ENCODE peak calls at places on chromosomes 7 and 10, in five cellular contexts. K is heart left ventricle, N is fibroblast of lung, I is HCT116, Z is A549. R is an unnamed sample. For H3K4me1, the result is how much of the 10 kb centered on the place peaks cover.

GRCh38 chr10:3853547-3853989 is 68.6 kb upstream of the KLF6 start:
- DNase-seq in K (no peak), N (peak), I (no peak), Z (no peak), R (no peak)

GRCh38 chr10:120221873-120222485 is 235.0 kb upstream of the PLPP4 start:
- DNase-seq in K (no peak), N (no peak), I (peak), Z (peak), R (peak)

GRCh38 chr10:21810582-21811244 is 192.8 kb downstream of the DNAJC1 start:
- DNase-seq in K (no peak), N (no peak), I (no peak), Z (no peak), R (no peak)

GRCh38 chr7:70785427-70785826 is 346.5 kb upstream of the GALNT17 start:
- DNase-seq in K (no peak), N (no peak), I (no peak), Z (peak), R (no peak)

GRCh38 chr7:123844712-123845219 is at the start of gene HYAL4:
- DNase-seq in K (no peak), N (no peak), I (no peak), Z (no peak), R (no peak)

GRCh38 chr10:132881186-132881920 is 61.0 kb downstream of the CFAP46 start:
- DNase-seq in K (no peak), N (no peak), I (no peak), Z (no peak), R (no peak)

GRCh38 chr7:89770156-89770555 is 384.1 kb upstream of the STEAP1 start:
- DNase-seq in K (no peak), N (no peak), I (no peak), Z (no peak), R (no peak)

GRCh38 chr10:15585303-15585715 is 134.4 kb downstream of the ITGA8 start:
- DNase-seq in K (peak), N (peak), I (peak), Z (peak), R (peak)

DNA sequence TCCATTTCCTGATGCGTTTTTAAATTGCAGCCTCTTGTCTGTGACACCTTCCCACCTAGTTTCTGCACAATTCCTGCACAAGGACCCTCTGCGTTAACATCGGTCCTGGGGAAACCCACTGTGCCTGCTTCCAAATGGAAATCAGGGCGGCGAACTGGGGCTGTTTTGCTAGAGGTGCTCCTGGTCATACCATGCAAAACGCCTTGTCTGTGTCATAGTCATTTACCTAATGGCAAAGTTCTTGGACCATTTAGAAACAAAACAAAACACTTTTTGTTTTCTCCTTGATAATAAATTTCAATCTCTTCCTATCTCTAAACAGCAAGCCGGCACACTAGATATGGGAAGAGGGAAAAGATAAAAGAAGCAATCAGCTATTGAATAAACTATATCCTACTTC is 206.9 kb upstream of the KLF14 start:
- DNase-seq in K (no peak), N (peak), I (no peak), Z (no peak), R (peak)
- H3K4me1 ChIP-seq in K (half or more), N (under half), I (half or more), Z (half or more), R (under half)

DNA sequence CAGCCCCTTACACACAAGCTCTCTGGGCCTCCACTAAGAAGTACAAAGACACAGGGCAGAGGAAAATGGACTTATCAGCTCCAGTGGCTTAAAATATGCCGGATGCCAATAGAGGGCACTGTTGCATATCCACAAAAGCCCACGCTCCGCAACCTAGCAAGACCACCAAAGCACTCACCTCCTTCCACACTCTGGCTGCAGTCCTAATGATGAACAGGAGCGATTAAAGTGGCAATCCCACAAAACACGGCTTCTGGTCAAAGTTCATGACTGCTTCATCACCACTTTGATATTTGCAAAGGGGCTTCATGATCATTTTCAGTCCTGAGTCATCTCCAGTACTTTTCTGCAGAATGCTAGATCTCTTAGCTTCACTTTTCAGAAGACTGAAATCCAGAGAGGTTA is 158.3 kb upstream of the ITGB1 start:
- DNase-seq in K (peak), N (peak), I (peak), Z (peak), R (peak)
- H3K4me3 ChIP-seq in K (no peak), N (no peak), I (no peak), Z (no peak), R (no peak)

GRCh38 chr10:75450062-75450429 is 18.6 kb downstream of the LRMDA start:
- DNase-seq in K (no peak), N (no peak), I (no peak), Z (no peak), R (no peak)

GRCh38 chr10:75448166-75448565 is 16.7 kb downstream of the LRMDA start:
- DNase-seq in K (no peak), N (no peak), I (no peak), Z (no peak), R (no peak)

GRCh38 chr10:75451927-75452326 is 20.5 kb downstream of the LRMDA start:
- DNase-seq in K (no peak), N (no peak), I (no peak), Z (no peak), R (no peak)

GRCh38 chr10:75450654-75451419 is 19.4 kb downstream of the LRMDA start:
- DNase-seq in K (no peak), N (no peak), I (no peak), Z (no peak), R (no peak)

GRCh38 chr10:75449320-75450061 is 18.1 kb downstream of the LRMDA start:
- DNase-seq in K (no peak), N (no peak), I (no peak), Z (no peak), R (no peak)
- TF ChIP-seq CTCF in K (no peak), N (no peak), I (no peak), Z (no peak), R (no peak)

GRCh38 chr7:138665249-138665648 is 35.9 kb downstream of the SVOPL start:
- DNase-seq in K (no peak), N (no peak), I (no peak), Z (no peak), R (no peak)

GRCh38 chr7:138666385-138666784 is 34.8 kb downstream of the SVOPL start:
- DNase-seq in K (no peak), N (no peak), I (no peak), Z (no peak), R (no peak)

GRCh38 chr7:138667535-138667934 is 33.6 kb downstream of the SVOPL start:
- DNase-seq in K (no peak), N (no peak), I (no peak), Z (no peak), R (no peak)

GRCh38 chr7:138663741-138664710 is 37.1 kb downstream of the SVOPL start:
- DNase-seq in K (no peak), N (peak), I (no peak), Z (no peak), R (peak)

DNA sequence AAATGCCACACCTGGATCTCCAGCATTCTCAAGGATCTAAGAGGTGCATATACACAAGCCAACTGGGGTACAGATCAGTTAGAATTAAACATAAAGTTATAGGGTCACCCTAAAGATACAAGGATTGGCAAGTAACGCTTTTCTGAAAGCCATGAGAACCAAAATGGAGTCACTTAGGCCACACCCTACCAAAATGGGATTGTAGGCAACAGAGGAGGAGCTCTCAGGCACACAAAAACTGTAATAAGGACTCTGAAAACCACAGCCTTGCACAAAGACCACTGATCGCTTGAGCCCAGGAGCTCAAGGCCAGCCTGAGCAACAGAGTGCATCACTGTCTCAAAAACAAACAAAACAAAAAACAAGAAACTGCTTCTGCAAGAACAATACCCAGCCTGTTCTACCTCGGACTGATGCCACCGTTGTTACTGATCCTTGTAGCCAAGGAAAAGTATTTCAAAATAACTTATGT is 35.5 kb downstream of the SVOPL start:
- DNase-seq in K (no peak), N (no peak), I (no peak), Z (no peak), R (no peak)
- H3K4me1 ChIP-seq in K (under half), N (under half), I (under half), Z (under half), R (under half)

DNA sequence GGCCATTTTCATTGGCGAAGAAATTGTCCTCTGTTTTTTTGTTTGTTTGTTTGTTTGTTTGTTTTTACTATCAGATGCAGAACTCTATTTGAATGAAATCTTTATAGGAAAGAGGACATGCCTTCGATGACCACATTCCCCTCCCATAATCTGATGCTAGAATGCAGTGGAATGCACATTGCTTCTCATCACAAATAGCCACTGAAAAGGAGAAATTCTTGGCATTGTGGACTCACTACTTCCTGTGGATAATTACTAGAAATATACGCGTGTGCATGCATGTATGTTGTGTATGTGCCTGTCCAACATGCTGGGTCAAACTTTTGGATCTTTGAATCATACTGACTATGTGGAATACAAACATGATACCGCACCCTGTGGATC is 70.5 kb upstream of the SFMBT2 start:
- DNase-seq in K (no peak), N (no peak), I (no peak), Z (no peak), R (no peak)
- H3K4me3 ChIP-seq in K (no peak), N (no peak), I (no peak), Z (no peak), R (no peak)

DNA sequence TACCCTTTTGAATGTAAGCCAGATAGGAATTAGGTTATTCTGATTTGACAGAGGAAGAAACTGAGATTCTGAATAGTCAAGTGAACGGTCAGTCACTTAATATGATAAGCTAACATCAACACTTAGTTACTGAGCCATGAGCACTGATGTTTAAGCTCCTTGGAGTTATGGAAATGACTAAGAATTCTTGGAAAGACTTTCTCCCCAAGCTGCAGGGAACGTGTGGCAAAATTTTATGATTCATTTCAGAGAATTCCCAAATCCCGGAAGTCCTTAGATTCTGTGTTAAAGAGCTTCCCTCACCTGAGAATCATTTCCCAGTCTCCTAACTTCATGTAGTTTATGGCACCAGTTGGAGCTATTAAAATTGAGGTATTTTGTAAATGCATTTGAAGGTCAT is 330.9 kb downstream of the XPNPEP1 start:
- DNase-seq in K (no peak), N (no peak), I (no peak), Z (no peak), R (no peak)
- TF ChIP-seq CTCF in K (no peak), N (no peak), I (no peak), Z (no peak), R (no peak)

GRCh38 chr10:123535386-123535785 is 130.8 kb upstream of the GPR26 start:
- DNase-seq in K (no peak), N (no peak), I (no peak), Z (no peak), R (no peak)
- H3K4me1 ChIP-seq in K (under half), N (under half), I (under half), Z (under half), R (under half)

DNA sequence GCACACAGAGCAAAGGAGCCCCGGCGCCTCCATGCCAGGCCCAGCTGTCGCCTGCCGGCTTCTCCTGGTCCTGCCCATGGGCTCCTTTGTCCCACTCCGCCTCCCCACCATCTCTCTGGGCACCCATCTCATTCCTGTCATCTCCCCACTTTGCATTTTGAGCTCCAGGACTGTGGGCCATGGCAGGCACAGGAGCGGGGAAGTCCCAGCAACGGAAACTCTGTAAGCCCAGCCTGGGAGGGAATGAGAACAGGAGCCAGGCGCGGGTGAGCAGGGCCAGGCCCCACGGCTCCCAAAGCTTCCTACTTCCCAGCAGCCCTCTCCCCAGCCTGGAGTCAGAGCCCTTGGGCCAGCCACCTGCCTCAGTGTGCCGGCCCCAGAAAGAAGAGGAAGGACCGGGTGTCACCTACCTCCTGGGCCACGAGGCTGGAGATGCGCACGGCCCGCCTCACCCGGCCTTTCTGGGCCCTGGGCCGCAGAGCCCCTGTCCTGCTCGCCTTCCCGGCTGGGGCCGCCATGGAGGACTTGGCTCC is 23.1 kb downstream of the KCNH2 start:
- DNase-seq in K (no peak), N (no peak), I (no peak), Z (no peak), R (no peak)
- H3K4me3 ChIP-seq in K (no peak), N (no peak), I (no peak), Z (no peak), R (peak)

DNA sequence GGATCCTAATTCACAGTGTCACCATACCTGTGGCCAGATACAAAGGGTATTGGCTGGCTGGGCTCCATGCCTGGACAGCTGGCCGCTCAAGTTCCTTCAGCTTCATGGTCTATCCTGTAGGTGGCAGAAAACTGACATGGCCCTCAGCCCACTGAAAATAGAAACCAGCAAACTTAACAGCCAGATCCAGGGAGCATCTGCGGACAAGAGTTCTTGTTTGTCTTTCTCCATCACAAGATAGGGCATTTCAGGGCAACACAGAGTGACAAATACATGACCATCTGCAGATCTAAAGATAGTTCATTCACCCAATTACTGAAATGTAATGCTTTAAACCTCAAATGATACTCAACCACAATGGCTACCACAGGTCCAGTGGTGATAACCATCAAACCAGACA is 2.8 kb downstream of the SEC31B start:
- DNase-seq in K (no peak), N (no peak), I (no peak), Z (peak), R (peak)
- TF ChIP-seq CTCF in K (no peak), N (no peak), I (peak), Z (no peak), R (peak)

GRCh38 chr10:24255907-24256306 is 47.0 kb downstream of the KIAA1217 start:
- DNase-seq in K (peak), N (no peak), I (no peak), Z (no peak), R (no peak)
- H3K4me1 ChIP-seq in K (under half), N (under half), I (under half), Z (under half), R (under half)